ENCODE peak calls at places on chromosome 7, in five cellular contexts. D is neural progenitor cell, B is astrocyte of the spinal cord, U is lower lobe of right lung, H is GM12865. S is an unnamed sample.

GRCh38 chr7:70619130-70619529 is 512.8 kb upstream of the GALNT17 start:
- DNase-seq in D (peak; percentile 69), B (no peak), U (no peak), H (no peak), S (no peak)

GRCh38 chr7:44639701-44640321 is 33.4 kb downstream of the OGDH start:
- DNase-seq in D (peak; percentile 21), B (peak; percentile 85), U (no peak), H (no peak), S (no peak)

GRCh38 chr7:226281-226882 is 34.0 kb downstream of the FAM20C start:
- DNase-seq in D (no peak), B (peak; percentile 81), U (no peak), H (no peak), S (no peak)

GRCh38 chr7:86645174-86645566 is 1.5 kb downstream of the GRM3 start:
- DNase-seq in D (peak; percentile 39), B (no peak), U (no peak), H (no peak), S (no peak)

GRCh38 chr7:42720871-42721835 is 190.7 kb downstream of the C7orf25 start:
- DNase-seq in D (peak; percentile 80), B (peak; percentile 15), U (no peak), H (no peak), S (no peak)

GRCh38 chr7:4612939-4613841 is 68.9 kb upstream of the FOXK1 start:
- DNase-seq in D (peak; percentile 37), B (peak; percentile 28), U (no peak), H (no peak), S (no peak)

GRCh38 chr7:149454006-149454405 is 6.9 kb downstream of the ZNF777 start:
- DNase-seq in D (no peak), B (no peak), U (no peak), H (no peak), S (no peak)

GRCh38 chr7:97466999-97467398 is 264.9 kb upstream of the TAC1 start:
- DNase-seq in D (no peak), B (no peak), U (no peak), H (no peak), S (no peak)

GRCh38 chr7:90180011-90180585 is 25.8 kb downstream of the STEAP1 start:
- DNase-seq in D (no peak), B (peak; percentile 61), U (no peak), H (peak; percentile 18), S (no peak)

GRCh38 chr7:63043657-63044543 is 954.7 kb upstream of the ZNF722 start:
- DNase-seq in D (no peak), B (no peak), U (no peak), H (no peak), S (no peak)

GRCh38 chr7:103866919-103867318 is 122.5 kb downstream of the RELN start:
- DNase-seq in D (no peak), B (no peak), U (no peak), H (no peak), S (no peak)

GRCh38 chr7:18345641-18346234 is 149.8 kb upstream of the HDAC9 start:
- DNase-seq in D (peak; percentile 68), B (peak; percentile 65), U (no peak), H (peak; percentile 41), S (peak; percentile 8)

GRCh38 chr7:4136501-4137110 is 545.5 kb upstream of the FOXK1 start:
- DNase-seq in D (no peak), B (peak; percentile 8), U (peak; percentile 28), H (no peak), S (no peak)

GRCh38 chr7:88259656-88260380 is 40.0 kb upstream of the SRI start:
- DNase-seq in D (no peak), B (no peak), U (no peak), H (no peak), S (no peak)

GRCh38 chr7:150931199-150931869 is 46.8 kb downstream of the KCNH2 start:
- DNase-seq in D (no peak), B (no peak), U (no peak), H (peak; percentile 33), S (no peak)
- TF ChIP-seq CTCF in D (no peak), B (no peak), U (no peak), H (no peak), S (no peak)

DNA sequence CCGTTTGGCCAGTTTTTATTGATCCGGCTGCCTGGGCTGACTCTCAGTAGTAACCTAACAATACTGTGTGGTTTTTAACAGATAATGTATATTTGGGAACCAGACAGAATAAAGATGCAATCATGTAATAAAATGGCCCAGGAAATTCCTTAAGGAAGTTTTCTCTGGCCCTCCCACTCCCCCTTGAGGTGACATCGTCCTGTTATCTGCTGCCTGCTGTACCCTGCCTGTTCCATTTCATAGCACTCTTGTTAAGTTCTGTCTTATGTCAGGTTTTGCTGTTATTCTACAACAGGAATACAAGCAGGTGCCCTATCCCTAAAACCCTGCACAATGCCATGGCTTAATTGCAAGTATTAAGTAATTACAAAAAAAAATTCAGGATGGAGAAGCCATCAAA is 12.5 kb downstream of the ITGB8 start:
- DNase-seq in D (peak; percentile 15), B (no peak), U (no peak), H (no peak), S (no peak)
- TF ChIP-seq CTCF in D (peak; percentile 52), B (peak; percentile 26), U (no peak), H (no peak), S (no peak)

GRCh38 chr7:100865372-100865911 is 1.7 kb upstream of the TRIP6 start:
- DNase-seq in D (no peak), B (peak; percentile 47), U (no peak), H (no peak), S (no peak)
- TF ChIP-seq CTCF in D (no peak), B (no peak), U (no peak), H (no peak), S (no peak)

DNA sequence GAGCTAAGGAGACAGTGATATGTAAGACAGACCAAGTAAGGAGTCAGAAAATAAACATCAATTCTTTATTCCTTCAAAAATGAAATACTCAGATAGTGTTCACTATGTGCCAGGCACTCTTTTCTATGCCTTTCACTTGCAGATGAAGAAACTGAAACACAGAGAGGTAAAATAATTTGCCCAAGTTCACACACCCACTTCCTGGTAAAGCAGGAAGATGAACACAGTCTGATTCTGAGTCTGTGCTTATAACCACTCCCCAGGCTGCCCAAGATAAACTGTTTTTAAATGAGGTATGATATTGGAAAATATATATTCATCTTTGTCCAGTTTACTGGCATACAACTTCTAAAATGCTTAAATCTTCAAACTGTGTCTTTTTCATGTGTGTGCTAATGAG is 294.4 kb upstream of the NPVF start:
- DNase-seq in D (no peak), B (no peak), U (no peak), H (peak; percentile 10), S (no peak)
- TF ChIP-seq CTCF in D (no peak), B (no peak), U (no peak), H (no peak), S (no peak)

GRCh38 chr7:151434549-151434948 is 5.4 kb downstream of the CRYGN start:
- DNase-seq in D (no peak), B (no peak), U (no peak), H (no peak), S (no peak)

GRCh38 chr7:151431281-151431767 is 8.6 kb downstream of the CRYGN start:
- DNase-seq in D (no peak), B (no peak), U (no peak), H (no peak), S (no peak)

GRCh38 chr7:151431768-151432311 is 8.1 kb downstream of the CRYGN start:
- DNase-seq in D (no peak), B (no peak), U (no peak), H (no peak), S (no peak)

GRCh38 chr7:151433721-151434400 is 6.1 kb downstream of the CRYGN start:
- DNase-seq in D (no peak), B (no peak), U (no peak), H (no peak), S (no peak)

DNA sequence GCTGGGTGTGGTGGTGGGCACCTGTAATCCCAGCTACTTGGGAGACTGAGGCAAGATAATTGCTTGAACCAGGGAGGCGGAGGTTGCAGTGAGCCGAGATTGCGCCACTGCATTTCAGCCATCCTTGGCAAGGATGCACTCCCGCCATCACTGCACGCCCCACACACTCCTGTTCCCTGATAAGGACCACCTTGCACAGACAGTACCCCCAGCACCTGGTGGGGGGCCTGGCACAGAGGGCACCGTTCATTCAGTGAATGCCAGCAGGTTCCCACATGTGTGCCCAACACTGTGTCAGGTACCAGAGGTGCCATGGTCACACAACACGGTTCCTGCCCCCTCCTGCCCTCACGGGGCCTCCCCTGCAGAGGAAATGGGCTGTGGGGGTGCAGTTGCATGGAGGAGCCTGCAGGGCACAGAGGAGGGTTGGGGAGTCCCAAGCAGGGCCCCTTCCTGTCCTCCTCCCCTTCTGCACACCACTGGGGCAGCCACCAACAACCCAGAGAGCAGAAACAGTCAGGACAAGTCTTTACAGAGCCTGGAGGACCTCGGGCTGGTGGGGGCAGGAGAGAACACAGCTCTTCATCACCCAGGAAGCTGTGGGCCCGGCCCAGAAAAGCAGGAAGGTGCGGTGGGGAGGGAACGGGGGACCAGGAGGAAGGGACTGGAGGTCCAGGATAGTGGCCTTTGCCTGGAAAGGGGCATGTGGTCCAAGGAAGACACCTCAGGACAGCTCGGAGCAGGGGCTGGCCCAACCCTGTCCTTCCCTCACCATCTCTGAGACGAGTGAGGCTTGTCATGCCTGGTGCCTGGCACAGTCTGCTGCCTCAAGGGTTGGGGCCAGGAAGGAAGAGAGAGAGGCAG is 7.1 kb downstream of the CRYGN start:
- DNase-seq in D (no peak), B (no peak), U (no peak), H (peak; percentile 71), S (peak; percentile 75)
- TF ChIP-seq CTCF in D (no peak), B (peak; percentile 20), U (no peak), H (peak; percentile 45), S (no peak)

GRCh38 chr7:128871050-128871449 is 8.4 kb downstream of the ATP6V1F start:
- DNase-seq in D (no peak), B (no peak), U (no peak), H (no peak), S (no peak)

GRCh38 chr7:128869944-128870285 is 7.3 kb downstream of the ATP6V1F start:
- DNase-seq in D (peak; percentile 68), B (no peak), U (no peak), H (no peak), S (no peak)

GRCh38 chr7:128874140-128875031 is 11.7 kb downstream of the ATP6V1F start:
- DNase-seq in D (no peak), B (no peak), U (peak; percentile 44), H (no peak), S (no peak)

GRCh38 chr7:128873234-128873633 is 10.6 kb downstream of the ATP6V1F start:
- DNase-seq in D (no peak), B (no peak), U (no peak), H (no peak), S (no peak)

DNA sequence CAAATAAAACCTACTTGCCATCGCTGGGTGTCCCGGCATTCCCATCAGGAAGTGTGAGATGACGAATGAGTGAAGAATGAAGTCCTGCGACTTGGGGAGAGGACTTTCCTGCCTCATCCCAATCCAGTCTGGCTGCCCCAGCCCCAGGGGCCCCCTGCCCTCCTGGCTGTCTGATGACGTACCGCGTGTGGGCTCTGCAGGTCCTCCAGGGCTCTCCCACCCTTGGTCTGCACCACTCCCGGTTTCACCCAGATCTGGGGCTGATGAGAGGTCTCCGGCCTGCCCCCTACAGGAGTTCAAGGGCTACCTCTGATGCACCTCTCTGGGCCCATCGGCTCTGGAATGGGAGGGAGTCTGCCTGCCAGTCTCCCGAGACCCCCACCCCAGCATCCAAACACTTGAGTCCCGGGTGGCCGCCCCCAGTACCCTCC is 9.8 kb downstream of the ATP6V1F start:
- DNase-seq in D (no peak), B (no peak), U (no peak), H (no peak), S (no peak)
- TF ChIP-seq CTCF in D (peak; percentile 29), B (no peak), U (no peak), H (peak; percentile 5), S (no peak)